ENCODE peak calls at places on chromosomes 12 and 14, in eight cellular contexts. D is progenitor cell of endocrine pancreas, F is colonic mucosa, U is astrocyte, K is lower leg skin, M is MM.1S, I is fibroblast of villous mesenchyme, P is fibroblast of the aortic adventitia. T is an unnamed sample.

GRCh38 chr14:104344815-104345214 is 206.4 kb downstream of the KIF26A start:
- DNase-seq in D (no peak), F (no peak), U (no peak), K (no peak), M (no peak), I (no peak), P (no peak), T (no peak)

GRCh38 chr14:50403433-50403832 is 6.8 kb upstream of the CDKL1 start:
- DNase-seq in D (no peak), F (no peak), U (no peak), K (no peak), M (no peak), I (peak), P (no peak), T (no peak)

GRCh38 chr12:91111366-91112321 is at the start of gene LUM:
- DNase-seq in D (no peak), F (peak), U (peak), K (no peak), M (no peak), I (peak), P (peak), T (no peak)

GRCh38 chr12:80321653-80322052 is 122.4 kb upstream of the PTPRQ start:
- DNase-seq in D (no peak), F (no peak), U (peak), K (no peak), M (no peak), I (peak), P (peak), T (no peak)

GRCh38 chr14:88421286-88421685 is 35.8 kb downstream of the SPATA7 start:
- DNase-seq in D (no peak), F (no peak), U (peak), K (no peak), M (no peak), I (peak), P (peak), T (no peak)

GRCh38 chr12:110135012-110135411 is 10.9 kb downstream of the IFT81 start:
- DNase-seq in D (no peak), F (no peak), U (peak), K (no peak), M (no peak), I (peak), P (peak), T (no peak)

GRCh38 chr12:106045251-106045674 is 93.5 kb downstream of the NUAK1 start:
- DNase-seq in D (no peak), F (no peak), U (peak), K (no peak), M (no peak), I (peak), P (no peak), T (no peak)

GRCh38 chr14:85539510-85539909 is 9.6 kb downstream of the FLRT2 start:
- DNase-seq in D (no peak), F (no peak), U (no peak), K (no peak), M (no peak), I (no peak), P (no peak), T (no peak)

GRCh38 chr14:68814376-68815287 is 21.8 kb upstream of the ZFP36L1 start:
- DNase-seq in D (no peak), F (no peak), U (peak), K (no peak), M (no peak), I (peak), P (peak), T (peak)

GRCh38 chr12:84946753-84947152 is 34.2 kb upstream of the SLC6A15 start:
- DNase-seq in D (no peak), F (no peak), U (no peak), K (no peak), M (peak), I (no peak), P (no peak), T (no peak)

GRCh38 chr14:49971156-49972141 is 78.6 kb downstream of the ARF6 start:
- DNase-seq in D (no peak), F (peak), U (no peak), K (peak), M (peak), I (peak), P (peak), T (peak)

GRCh38 chr14:65038966-65039365 is 52.3 kb downstream of the FNTB start:
- DNase-seq in D (no peak), F (no peak), U (no peak), K (peak), M (no peak), I (no peak), P (no peak), T (no peak)

GRCh38 chr12:118136559-118137003 is 657 bp downstream of the PEBP1 start:
- DNase-seq in D (peak), F (peak), U (peak), K (peak), M (peak), I (peak), P (peak), T (peak)

GRCh38 chr14:20460458-20461229 is 590 bp downstream of the PIP4P1 start:
- DNase-seq in D (peak), F (peak), U (no peak), K (peak), M (peak), I (peak), P (no peak), T (peak)

GRCh38 chr14:33839193-33840076 is 111.4 kb downstream of the EGLN3 start:
- DNase-seq in D (peak), F (peak), U (no peak), K (no peak), M (peak), I (peak), P (peak), T (peak)

GRCh38 chr14:68937790-68938514 is 41.1 kb downstream of the ACTN1 start:
- DNase-seq in D (no peak), F (peak), U (no peak), K (no peak), M (no peak), I (peak), P (no peak), T (no peak)

GRCh38 chr14:89921896-89922548 is 32.5 kb downstream of the EFCAB11 start:
- DNase-seq in D (no peak), F (no peak), U (peak), K (no peak), M (no peak), I (no peak), P (peak), T (no peak)

GRCh38 chr12:102169922-102170698 is 27.5 kb downstream of the PMCH start:
- DNase-seq in D (no peak), F (no peak), U (no peak), K (no peak), M (peak), I (peak), P (peak), T (peak)

GRCh38 chr12:104944252-104944651 is 13.8 kb downstream of the SLC41A2 start:
- DNase-seq in D (no peak), F (no peak), U (no peak), K (no peak), M (no peak), I (no peak), P (no peak), T (no peak)

GRCh38 chr12:51357374-51358047 is 11.0 kb upstream of the CELA1 start:
- DNase-seq in D (no peak), F (no peak), U (no peak), K (no peak), M (no peak), I (no peak), P (no peak), T (peak)
- TF ChIP-seq CTCF in D (no peak), F (no peak), U (no peak), K (no peak), M (no peak), I (no peak), P (no peak), T (no peak)

DNA sequence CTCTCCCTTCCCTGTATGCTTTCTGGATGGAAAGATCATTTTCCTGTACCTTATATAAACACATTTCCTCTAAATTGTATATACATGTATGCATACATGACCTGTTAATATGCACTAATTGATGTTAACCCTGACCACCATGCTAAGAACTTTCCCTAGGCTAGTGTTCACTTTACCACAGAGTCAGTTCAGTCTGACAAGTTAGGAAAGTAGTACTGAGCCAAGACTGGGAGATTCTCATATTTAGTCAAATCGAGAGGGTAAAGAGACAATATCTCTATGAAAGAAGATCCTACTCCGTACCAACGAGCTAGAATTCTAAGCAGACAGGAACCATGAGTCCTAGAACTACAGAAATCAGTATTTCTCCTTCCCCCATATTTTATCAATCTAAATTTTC is 36.8 kb downstream of the ATF7 start:
- DNase-seq in D (no peak), F (no peak), U (no peak), K (no peak), M (no peak), I (no peak), P (no peak), T (no peak)
- TF ChIP-seq CTCF in D (no peak), F (no peak), U (no peak), K (no peak), M (no peak), I (no peak), P (no peak), T (no peak)

GRCh38 chr14:102279688-102280348 is 25.1 kb downstream of the MOK start:
- DNase-seq in D (no peak), F (no peak), U (peak), K (peak), M (no peak), I (peak), P (peak), T (no peak)
- TF ChIP-seq CTCF in D (no peak), F (no peak), U (no peak), K (no peak), M (no peak), I (no peak), P (no peak), T (no peak)

DNA sequence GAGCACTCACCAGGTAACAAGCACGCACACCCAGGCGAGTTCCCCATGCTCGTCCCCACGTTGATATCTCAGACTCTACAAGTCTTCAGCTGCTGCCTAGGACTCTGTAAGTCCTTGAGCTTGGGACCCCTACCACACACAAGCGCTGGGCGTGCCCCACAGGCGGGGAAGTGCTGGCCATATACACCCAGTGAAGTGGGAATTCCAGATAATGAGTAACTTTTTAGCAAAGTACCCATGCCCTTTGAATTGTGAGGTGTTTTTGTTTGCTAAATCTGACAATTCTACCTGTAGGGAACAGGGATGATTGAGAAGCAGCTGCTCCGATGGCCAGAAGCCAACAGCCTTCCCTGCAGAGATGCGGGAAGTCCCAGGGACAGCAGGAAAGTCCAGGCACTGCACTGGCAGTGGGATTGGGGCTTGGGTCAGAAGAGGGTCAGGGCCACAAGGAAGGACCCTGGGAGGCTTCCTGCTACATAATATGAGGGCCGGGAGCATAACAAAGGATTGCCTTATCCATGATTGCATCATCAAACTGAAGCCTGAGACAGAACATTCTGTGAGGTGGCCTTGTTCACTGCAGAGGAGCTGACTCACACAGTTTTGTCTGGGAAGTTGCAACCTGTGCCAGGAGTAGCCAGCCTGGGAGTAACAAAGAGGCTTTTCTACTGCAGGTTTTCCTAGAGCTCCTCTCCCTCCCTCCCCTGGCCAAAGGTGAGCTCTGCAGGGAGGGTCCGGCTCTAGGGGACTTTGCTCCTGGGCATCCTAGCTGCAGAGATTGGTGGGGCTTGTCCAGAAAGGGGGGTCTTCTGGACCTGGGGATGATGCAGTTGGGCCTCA is 13.2 kb upstream of the SERPINA3 start:
- DNase-seq in D (peak), F (peak), U (peak), K (peak), M (no peak), I (peak), P (peak), T (no peak)
- TF ChIP-seq CTCF in D (peak), F (no peak), U (no peak), K (no peak), M (no peak), I (no peak), P (peak), T (no peak)

T was measured in GM20000.